ENCODE peak calls at places on chromosomes 12 and 14, in nine cellular contexts. W is body of pancreas, L is lower lobe of right lung, S is T-helper 1 cell, I is T-helper 17 cell, B is AG20443, Z is T-cell, X is HTR-8/SVneo, O is amniotic epithelial cell. C is an unnamed sample.

GRCh38 chr14:92956961-92957360 is 34.0 kb downstream of the CHGA start:
- DNase-seq in W (no peak), L (no peak), S (no peak), I (no peak), B (no peak), Z (no peak), X (no peak), O (no peak), C (no peak)

GRCh38 chr14:24160850-24161804 is at the start of gene IRF9:
- DNase-seq in W (peak), L (peak), S (peak), I (peak), B (peak), Z (peak), X (peak), O (peak), C (peak)

GRCh38 chr12:80815351-80815750 is 98.6 kb downstream of the MYF5 start:
- DNase-seq in W (no peak), L (no peak), S (no peak), I (no peak), B (no peak), Z (no peak), X (no peak), O (no peak), C (no peak)

GRCh38 chr12:28563926-28564325 is 373.7 kb downstream of the CCDC91 start:
- DNase-seq in W (no peak), L (no peak), S (no peak), I (no peak), B (peak), Z (no peak), X (no peak), O (peak), C (no peak)

GRCh38 chr12:47415054-47415453 is 290.8 kb downstream of the RPAP3 start:
- DNase-seq in W (no peak), L (no peak), S (no peak), I (no peak), B (no peak), Z (no peak), X (no peak), O (no peak), C (no peak)

GRCh38 chr14:37599527-37600368 is 4.3 kb downstream of the TTC6 start:
- DNase-seq in W (no peak), L (peak), S (no peak), I (no peak), B (no peak), Z (no peak), X (no peak), O (no peak), C (no peak)

GRCh38 chr12:108896817-108897216 is 16.9 kb downstream of the DAO start:
- DNase-seq in W (no peak), L (no peak), S (no peak), I (no peak), B (no peak), Z (no peak), X (no peak), O (no peak), C (no peak)

GRCh38 chr14:68392393-68393085 is 400.3 kb downstream of the ZFP36L1 start:
- DNase-seq in W (peak), L (peak), S (no peak), I (no peak), B (no peak), Z (no peak), X (no peak), O (peak), C (peak)

GRCh38 chr14:50045039-50045711 is 71.2 kb downstream of the VCPKMT start:
- DNase-seq in W (peak), L (peak), S (peak), I (peak), B (peak), Z (peak), X (peak), O (peak), C (peak)

GRCh38 chr14:59254146-59254910 is 65.9 kb downstream of the DAAM1 start:
- DNase-seq in W (peak), L (peak), S (no peak), I (no peak), B (peak), Z (no peak), X (peak), O (peak), C (peak)

GRCh38 chr12:59600174-59600573 is 4.3 kb downstream of the SLC16A7 start:
- DNase-seq in W (no peak), L (no peak), S (no peak), I (no peak), B (peak), Z (no peak), X (no peak), O (peak), C (no peak)

GRCh38 chr12:92055877-92056276 is 89.8 kb downstream of the BTG1 start:
- DNase-seq in W (peak), L (no peak), S (peak), I (no peak), B (no peak), Z (peak), X (no peak), O (no peak), C (no peak)

GRCh38 chr14:52325126-52325525 is 11.0 kb downstream of the PTGER2 start:
- DNase-seq in W (no peak), L (no peak), S (no peak), I (no peak), B (no peak), Z (no peak), X (no peak), O (no peak), C (no peak)

GRCh38 chr12:122250536-122250935 is 15.8 kb downstream of the VPS33A start:
- DNase-seq in W (no peak), L (no peak), S (no peak), I (no peak), B (no peak), Z (no peak), X (no peak), O (no peak), C (no peak)

GRCh38 chr14:73785834-73786631 is 65.6 kb upstream of the PTGR2 start:
- DNase-seq in W (peak), L (peak), S (peak), I (peak), B (peak), Z (peak), X (peak), O (peak), C (peak)

GRCh38 chr12:91704446-91704845 is 441.2 kb downstream of the BTG1 start:
- DNase-seq in W (no peak), L (no peak), S (no peak), I (no peak), B (no peak), Z (no peak), X (no peak), O (no peak), C (no peak)

GRCh38 chr12:54463034-54463433 is 10.4 kb downstream of the GTSF1 start:
- DNase-seq in W (no peak), L (no peak), S (no peak), I (no peak), B (peak), Z (no peak), X (no peak), O (peak), C (peak)

GRCh38 chr12:88371416-88372183 is 208.7 kb downstream of the KITLG start:
- DNase-seq in W (no peak), L (no peak), S (no peak), I (no peak), B (peak), Z (no peak), X (no peak), O (peak), C (peak)

GRCh38 chr12:51381226-51382079 is 9.8 kb downstream of the GALNT6 start:
- DNase-seq in W (no peak), L (no peak), S (no peak), I (no peak), B (peak), Z (no peak), X (no peak), O (peak), C (no peak)

GRCh38 chr14:100652739-100653138 is 65.5 kb upstream of the BEGAIN start:
- DNase-seq in W (no peak), L (no peak), S (no peak), I (no peak), B (no peak), Z (no peak), X (no peak), O (no peak), C (no peak)

GRCh38 chr12:132319991-132320570 is 9.3 kb downstream of the GALNT9 start:
- DNase-seq in W (no peak), L (peak), S (no peak), I (no peak), B (no peak), Z (no peak), X (no peak), O (no peak), C (no peak)

GRCh38 chr14:102221026-102221425 is 81.3 kb downstream of the WDR20 start:
- DNase-seq in W (no peak), L (no peak), S (no peak), I (no peak), B (peak), Z (no peak), X (peak), O (no peak), C (no peak)

GRCh38 chr12:12018454-12018853 is 52.3 kb upstream of the BCL2L14 start:
- DNase-seq in W (no peak), L (no peak), S (no peak), I (no peak), B (no peak), Z (no peak), X (no peak), O (peak), C (no peak)

GRCh38 chr12:12612403-12612802 is 727 bp downstream of the CREBL2 start:
- DNase-seq in W (no peak), L (no peak), S (peak), I (no peak), B (peak), Z (no peak), X (peak), O (peak), C (no peak)

GRCh38 chr14:69540654-69541335 is 33.9 kb downstream of the CCDC177 start:
- DNase-seq in W (no peak), L (no peak), S (no peak), I (no peak), B (no peak), Z (no peak), X (no peak), O (no peak), C (no peak)

GRCh38 chr14:52325632-52326031 is 11.5 kb downstream of the PTGER2 start:
- DNase-seq in W (no peak), L (no peak), S (no peak), I (no peak), B (no peak), Z (no peak), X (no peak), O (no peak), C (no peak)

GRCh38 chr14:65213316-65213715 is 111.0 kb upstream of the MAX start:
- DNase-seq in W (no peak), L (no peak), S (no peak), I (no peak), B (no peak), Z (no peak), X (no peak), O (no peak), C (no peak)

GRCh38 chr12:28602760-28603638 is 412.7 kb downstream of the CCDC91 start:
- DNase-seq in W (no peak), L (no peak), S (no peak), I (no peak), B (no peak), Z (no peak), X (no peak), O (peak), C (no peak)

GRCh38 chr14:104316723-104317499 is 178.5 kb downstream of the KIF26A start:
- DNase-seq in W (peak), L (peak), S (no peak), I (no peak), B (no peak), Z (no peak), X (no peak), O (no peak), C (no peak)

GRCh38 chr14:33788116-33788515 is 162.8 kb downstream of the EGLN3 start:
- DNase-seq in W (no peak), L (no peak), S (no peak), I (no peak), B (no peak), Z (no peak), X (no peak), O (no peak), C (no peak)

GRCh38 chr12:29537292-29537691 is 39.8 kb upstream of the OVCH1 start:
- DNase-seq in W (no peak), L (no peak), S (no peak), I (no peak), B (no peak), Z (no peak), X (no peak), O (peak), C (no peak)

GRCh38 chr14:59407246-59407615 is 57.9 kb downstream of the GPR135 start:
- DNase-seq in W (no peak), L (no peak), S (no peak), I (no peak), B (peak), Z (no peak), X (no peak), O (peak), C (no peak)

GRCh38 chr12:49974231-49974675 is 1.5 kb downstream of the AQP6 start:
- DNase-seq in W (peak), L (peak), S (no peak), I (no peak), B (peak), Z (no peak), X (no peak), O (peak), C (peak)

GRCh38 chr14:75673345-75673744 is 12.3 kb downstream of the TTLL5 start:
- DNase-seq in W (no peak), L (no peak), S (no peak), I (no peak), B (no peak), Z (no peak), X (no peak), O (no peak), C (no peak)

GRCh38 chr14:67477926-67478915 is 10.3 kb downstream of the TMEM229B start:
- DNase-seq in W (no peak), L (no peak), S (no peak), I (no peak), B (no peak), Z (no peak), X (no peak), O (no peak), C (no peak)

C was measured in psoas muscle.